ENCODE peak calls at places on chromosomes 13 and 19, in eight cellular contexts. One of them, this sample, is unnamed.

GRCh38 chr19:47352095-47352494 is 3.0 kb downstream of the DHX34 start:
- DNase-seq in psoas muscle: no peak
- DNase-seq in GM12864: no peak
- DNase-seq in suprapubic skin: no peak
- DNase-seq in neural progenitor cell: no peak
- DNase-seq in kidney epithelial cell: no peak
- DNase-seq in GM12865: no peak
- DNase-seq in fibroblast of mammary gland: no peak
- DNase-seq in this sample: no peak

GRCh38 chr13:79405501-79405830 is 589 bp downstream of the RBM26 start:
- DNase-seq in psoas muscle: no peak
- DNase-seq in GM12864: no peak
- DNase-seq in suprapubic skin: no peak
- DNase-seq in neural progenitor cell: no peak
- DNase-seq in kidney epithelial cell: no peak
- DNase-seq in GM12865: no peak
- DNase-seq in fibroblast of mammary gland: peak
- DNase-seq in this sample: no peak

GRCh38 chr13:44906758-44907157 is 82.5 kb downstream of the NUFIP1 start:
- DNase-seq in psoas muscle: no peak
- DNase-seq in GM12864: no peak
- DNase-seq in suprapubic skin: no peak
- DNase-seq in neural progenitor cell: no peak
- DNase-seq in kidney epithelial cell: no peak
- DNase-seq in GM12865: no peak
- DNase-seq in fibroblast of mammary gland: peak
- DNase-seq in this sample: no peak

GRCh38 chr19:13646758-13647157 is 117.6 kb upstream of the MRI1 start:
- DNase-seq in psoas muscle: no peak
- DNase-seq in GM12864: no peak
- DNase-seq in suprapubic skin: no peak
- DNase-seq in neural progenitor cell: no peak
- DNase-seq in kidney epithelial cell: no peak
- DNase-seq in GM12865: no peak
- DNase-seq in fibroblast of mammary gland: no peak
- DNase-seq in this sample: no peak

GRCh38 chr13:41699759-41700158 is 242.4 kb downstream of the RGCC start:
- DNase-seq in psoas muscle: no peak
- DNase-seq in GM12864: no peak
- DNase-seq in suprapubic skin: no peak
- DNase-seq in neural progenitor cell: no peak
- DNase-seq in kidney epithelial cell: no peak
- DNase-seq in GM12865: no peak
- DNase-seq in fibroblast of mammary gland: no peak
- DNase-seq in this sample: no peak

GRCh38 chr19:52942371-52943133 is 19.3 kb upstream of the ZNF888 start:
- DNase-seq in psoas muscle: peak
- DNase-seq in GM12864: peak
- DNase-seq in suprapubic skin: peak
- DNase-seq in neural progenitor cell: peak
- DNase-seq in kidney epithelial cell: no peak
- DNase-seq in GM12865: peak
- DNase-seq in fibroblast of mammary gland: peak
- DNase-seq in this sample: peak

GRCh38 chr13:59458908-59459579 is 704.7 kb downstream of the DIAPH3 start:
- DNase-seq in psoas muscle: no peak
- DNase-seq in GM12864: no peak
- DNase-seq in suprapubic skin: no peak
- DNase-seq in neural progenitor cell: peak
- DNase-seq in kidney epithelial cell: no peak
- DNase-seq in GM12865: no peak
- DNase-seq in fibroblast of mammary gland: peak
- DNase-seq in this sample: no peak

GRCh38 chr19:32543107-32543900 is 37.7 kb upstream of the PDCD5 start:
- DNase-seq in psoas muscle: no peak
- DNase-seq in GM12864: no peak
- DNase-seq in suprapubic skin: no peak
- DNase-seq in neural progenitor cell: no peak
- DNase-seq in kidney epithelial cell: no peak
- DNase-seq in GM12865: no peak
- DNase-seq in fibroblast of mammary gland: no peak
- DNase-seq in this sample: no peak

GRCh38 chr13:48562296-48563066 is 29.6 kb upstream of the RCBTB2 start:
- DNase-seq in psoas muscle: no peak
- DNase-seq in GM12864: peak
- DNase-seq in suprapubic skin: no peak
- DNase-seq in neural progenitor cell: no peak
- DNase-seq in kidney epithelial cell: no peak
- DNase-seq in GM12865: peak
- DNase-seq in fibroblast of mammary gland: no peak
- DNase-seq in this sample: no peak

GRCh38 chr13:42574011-42574410 is at the start of gene TNFSF11:
- DNase-seq in psoas muscle: no peak
- DNase-seq in GM12864: no peak
- DNase-seq in suprapubic skin: no peak
- DNase-seq in neural progenitor cell: peak
- DNase-seq in kidney epithelial cell: no peak
- DNase-seq in GM12865: no peak
- DNase-seq in fibroblast of mammary gland: no peak
- DNase-seq in this sample: no peak

GRCh38 chr19:51692065-51692915 is 840 bp upstream of the SPACA6 start:
- DNase-seq in psoas muscle: no peak
- DNase-seq in GM12864: no peak
- DNase-seq in suprapubic skin: no peak
- DNase-seq in neural progenitor cell: no peak
- DNase-seq in kidney epithelial cell: no peak
- DNase-seq in GM12865: no peak
- DNase-seq in fibroblast of mammary gland: no peak
- DNase-seq in this sample: no peak

GRCh38 chr13:52600666-52601065 is 41.6 kb upstream of the HNRNPA1L2 start:
- DNase-seq in psoas muscle: no peak
- DNase-seq in GM12864: no peak
- DNase-seq in suprapubic skin: no peak
- DNase-seq in neural progenitor cell: no peak
- DNase-seq in kidney epithelial cell: no peak
- DNase-seq in GM12865: no peak
- DNase-seq in fibroblast of mammary gland: peak
- DNase-seq in this sample: no peak

GRCh38 chr19:2774953-2775555 is 8.0 kb downstream of the SGTA start:
- DNase-seq in psoas muscle: no peak
- DNase-seq in GM12864: no peak
- DNase-seq in suprapubic skin: no peak
- DNase-seq in neural progenitor cell: no peak
- DNase-seq in kidney epithelial cell: no peak
- DNase-seq in GM12865: no peak
- DNase-seq in fibroblast of mammary gland: no peak
- DNase-seq in this sample: no peak

GRCh38 chr13:68185767-68186166 is 955.6 kb upstream of the PCDH9 start:
- DNase-seq in psoas muscle: no peak
- DNase-seq in GM12864: no peak
- DNase-seq in suprapubic skin: no peak
- DNase-seq in neural progenitor cell: no peak
- DNase-seq in kidney epithelial cell: no peak
- DNase-seq in GM12865: no peak
- DNase-seq in fibroblast of mammary gland: peak
- DNase-seq in this sample: no peak

GRCh38 chr13:64397699-64398098 is 2832.4 kb downstream of the PCDH9 start:
- DNase-seq in psoas muscle: no peak
- DNase-seq in GM12864: no peak
- DNase-seq in suprapubic skin: no peak
- DNase-seq in neural progenitor cell: no peak
- DNase-seq in kidney epithelial cell: no peak
- DNase-seq in GM12865: no peak
- DNase-seq in fibroblast of mammary gland: no peak
- DNase-seq in this sample: no peak

GRCh38 chr19:7386769-7387168 is 38.0 kb downstream of the ARHGEF18 start:
- DNase-seq in psoas muscle: no peak
- DNase-seq in GM12864: no peak
- DNase-seq in suprapubic skin: no peak
- DNase-seq in neural progenitor cell: no peak
- DNase-seq in kidney epithelial cell: no peak
- DNase-seq in GM12865: no peak
- DNase-seq in fibroblast of mammary gland: no peak
- DNase-seq in this sample: no peak

GRCh38 chr19:7382694-7383093 is 34.0 kb downstream of the ARHGEF18 start:
- DNase-seq in psoas muscle: no peak
- DNase-seq in GM12864: no peak
- DNase-seq in suprapubic skin: no peak
- DNase-seq in neural progenitor cell: peak
- DNase-seq in kidney epithelial cell: no peak
- DNase-seq in GM12865: no peak
- DNase-seq in fibroblast of mammary gland: no peak
- DNase-seq in this sample: no peak

GRCh38 chr19:7383284-7383683 is 34.5 kb downstream of the ARHGEF18 start:
- DNase-seq in psoas muscle: no peak
- DNase-seq in GM12864: no peak
- DNase-seq in suprapubic skin: no peak
- DNase-seq in neural progenitor cell: no peak
- DNase-seq in kidney epithelial cell: no peak
- DNase-seq in GM12865: no peak
- DNase-seq in fibroblast of mammary gland: no peak
- DNase-seq in this sample: no peak

GRCh38 chr19:7385062-7385461 is 36.3 kb downstream of the ARHGEF18 start:
- DNase-seq in psoas muscle: no peak
- DNase-seq in GM12864: no peak
- DNase-seq in suprapubic skin: no peak
- DNase-seq in neural progenitor cell: no peak
- DNase-seq in kidney epithelial cell: no peak
- DNase-seq in GM12865: no peak
- DNase-seq in fibroblast of mammary gland: no peak
- DNase-seq in this sample: no peak

GRCh38 chr19:7386308-7386707 is 37.6 kb downstream of the ARHGEF18 start:
- DNase-seq in psoas muscle: no peak
- DNase-seq in GM12864: no peak
- DNase-seq in suprapubic skin: no peak
- DNase-seq in neural progenitor cell: no peak
- DNase-seq in kidney epithelial cell: no peak
- DNase-seq in GM12865: peak
- DNase-seq in fibroblast of mammary gland: no peak
- DNase-seq in this sample: no peak
- TF ChIP-seq CTCF in psoas muscle: no peak
- TF ChIP-seq CTCF in GM12864: peak
- TF ChIP-seq CTCF in suprapubic skin: no peak
- TF ChIP-seq CTCF in neural progenitor cell: no peak
- TF ChIP-seq CTCF in kidney epithelial cell: no peak
- TF ChIP-seq CTCF in GM12865: peak
- TF ChIP-seq CTCF in fibroblast of mammary gland: no peak
- TF ChIP-seq CTCF in this sample: no peak

GRCh38 chr13:21101865-21102576 is 40.6 kb upstream of the LATS2 start:
- DNase-seq in psoas muscle: no peak
- DNase-seq in GM12864: no peak
- DNase-seq in suprapubic skin: no peak
- DNase-seq in neural progenitor cell: no peak
- DNase-seq in kidney epithelial cell: no peak
- DNase-seq in GM12865: no peak
- DNase-seq in fibroblast of mammary gland: no peak
- DNase-seq in this sample: no peak
- TF ChIP-seq CTCF in psoas muscle: no peak
- TF ChIP-seq CTCF in GM12864: no peak
- TF ChIP-seq CTCF in suprapubic skin: no peak
- TF ChIP-seq CTCF in neural progenitor cell: no peak
- TF ChIP-seq CTCF in kidney epithelial cell: no peak
- TF ChIP-seq CTCF in GM12865: no peak
- TF ChIP-seq CTCF in fibroblast of mammary gland: no peak
- TF ChIP-seq CTCF in this sample: no peak

GRCh38 chr19:22422220-22422619 is at the start of gene ZNF98:
- DNase-seq in psoas muscle: peak
- DNase-seq in GM12864: no peak
- DNase-seq in suprapubic skin: no peak
- DNase-seq in neural progenitor cell: no peak
- DNase-seq in kidney epithelial cell: no peak
- DNase-seq in GM12865: no peak
- DNase-seq in fibroblast of mammary gland: no peak
- DNase-seq in this sample: no peak

GRCh38 chr19:22427587-22428298 is 5.6 kb upstream of the ZNF98 start:
- DNase-seq in psoas muscle: no peak
- DNase-seq in GM12864: no peak
- DNase-seq in suprapubic skin: no peak
- DNase-seq in neural progenitor cell: no peak
- DNase-seq in kidney epithelial cell: no peak
- DNase-seq in GM12865: no peak
- DNase-seq in fibroblast of mammary gland: no peak
- DNase-seq in this sample: no peak

GRCh38 chr19:22426901-22427300 is 4.8 kb upstream of the ZNF98 start:
- DNase-seq in psoas muscle: no peak
- DNase-seq in GM12864: no peak
- DNase-seq in suprapubic skin: no peak
- DNase-seq in neural progenitor cell: no peak
- DNase-seq in kidney epithelial cell: no peak
- DNase-seq in GM12865: no peak
- DNase-seq in fibroblast of mammary gland: no peak
- DNase-seq in this sample: no peak

GRCh38 chr19:22421797-22422196 is 349 bp downstream of the ZNF98 start:
- DNase-seq in psoas muscle: no peak
- DNase-seq in GM12864: no peak
- DNase-seq in suprapubic skin: no peak
- DNase-seq in neural progenitor cell: no peak
- DNase-seq in kidney epithelial cell: no peak
- DNase-seq in GM12865: no peak
- DNase-seq in fibroblast of mammary gland: no peak
- DNase-seq in this sample: no peak
- TF ChIP-seq CTCF in psoas muscle: no peak
- TF ChIP-seq CTCF in GM12864: no peak
- TF ChIP-seq CTCF in suprapubic skin: no peak
- TF ChIP-seq CTCF in neural progenitor cell: no peak
- TF ChIP-seq CTCF in kidney epithelial cell: no peak
- TF ChIP-seq CTCF in GM12865: no peak
- TF ChIP-seq CTCF in fibroblast of mammary gland: no peak
- TF ChIP-seq CTCF in this sample: no peak

GRCh38 chr19:11067356-11068113 is 21.7 kb upstream of the LDLR start:
- DNase-seq in psoas muscle: no peak
- DNase-seq in GM12864: no peak
- DNase-seq in suprapubic skin: no peak
- DNase-seq in neural progenitor cell: no peak
- DNase-seq in kidney epithelial cell: no peak
- DNase-seq in GM12865: no peak
- DNase-seq in fibroblast of mammary gland: peak
- DNase-seq in this sample: no peak
- TF ChIP-seq CTCF in psoas muscle: no peak
- TF ChIP-seq CTCF in GM12864: no peak
- TF ChIP-seq CTCF in suprapubic skin: no peak
- TF ChIP-seq CTCF in neural progenitor cell: no peak
- TF ChIP-seq CTCF in kidney epithelial cell: no peak
- TF ChIP-seq CTCF in GM12865: no peak
- TF ChIP-seq CTCF in fibroblast of mammary gland: no peak
- TF ChIP-seq CTCF in this sample: no peak

GRCh38 chr19:49890349-49891311 is 6.1 kb downstream of the IL4I1 start:
- DNase-seq in psoas muscle: no peak
- DNase-seq in GM12864: no peak
- DNase-seq in suprapubic skin: peak
- DNase-seq in neural progenitor cell: peak
- DNase-seq in kidney epithelial cell: no peak
- DNase-seq in GM12865: peak
- DNase-seq in fibroblast of mammary gland: no peak
- DNase-seq in this sample: no peak
- TF ChIP-seq CTCF in psoas muscle: no peak
- TF ChIP-seq CTCF in GM12864: no peak
- TF ChIP-seq CTCF in suprapubic skin: no peak
- TF ChIP-seq CTCF in neural progenitor cell: peak
- TF ChIP-seq CTCF in kidney epithelial cell: no peak
- TF ChIP-seq CTCF in GM12865: no peak
- TF ChIP-seq CTCF in fibroblast of mammary gland: no peak
- TF ChIP-seq CTCF in this sample: peak

GRCh38 chr19:20247016-20247683 is 80.1 kb downstream of the ZNF486 start:
- DNase-seq in psoas muscle: no peak
- DNase-seq in GM12864: no peak
- DNase-seq in suprapubic skin: no peak
- DNase-seq in neural progenitor cell: peak
- DNase-seq in kidney epithelial cell: no peak
- DNase-seq in GM12865: no peak
- DNase-seq in fibroblast of mammary gland: peak
- DNase-seq in this sample: no peak
- TF ChIP-seq CTCF in psoas muscle: peak
- TF ChIP-seq CTCF in GM12864: no peak
- TF ChIP-seq CTCF in suprapubic skin: no peak
- TF ChIP-seq CTCF in neural progenitor cell: peak
- TF ChIP-seq CTCF in kidney epithelial cell: no peak
- TF ChIP-seq CTCF in GM12865: no peak
- TF ChIP-seq CTCF in fibroblast of mammary gland: no peak
- TF ChIP-seq CTCF in this sample: peak

This sample was measured in type B pancreatic cell.